ENCODE peak calls at places on chromosome 3, in eight cellular contexts. G is CD8-positive, alpha-beta T cell; T is aorta; K is stomach; I is AG04450; X is Peyer's patch; W is PC-9; V is Panc1. L is an unnamed sample.
A peak's percentile ranks its signal among the peaks of the same experiment; 100 is the strongest.

GRCh38 chr3:23594897-23595670 is 210.7 kb upstream of the UBE2E1 start:
- DNase-seq in G (no peak), W (no peak), K (no peak), V (no peak), T (no peak), X (no peak), I (no peak), L (no peak)

GRCh38 chr3:42666022-42666421 is 12.5 kb downstream of the ZBTB47 start:
- DNase-seq in G (no peak), T (peak; percentile 43), I (no peak), W (no peak), X (no peak), K (no peak), V (no peak), L (no peak)

GRCh38 chr3:46922426-46922825 is 44.9 kb downstream of the PTH1R start:
- DNase-seq in T (peak; percentile 29), K (no peak), G (no peak), V (no peak), I (no peak), X (no peak), W (no peak), L (no peak)

GRCh38 chr3:156770699-156771414 is 55.3 kb upstream of the LEKR1 start:
- DNase-seq in X (no peak), K (no peak), G (no peak), W (no peak), I (no peak), V (no peak), T (no peak), L (no peak)

GRCh38 chr3:183369117-183369516 is 59.3 kb downstream of the MCF2L2 start:
- DNase-seq in K (no peak), X (no peak), V (no peak), I (no peak), W (no peak), G (no peak), T (no peak), L (no peak)

GRCh38 chr3:45907769-45908705 is 21.7 kb downstream of the CCR9 start:
- DNase-seq in X (no peak), W (no peak), T (no peak), I (peak; percentile 33), V (no peak), K (no peak), G (peak; percentile 27), L (no peak)

GRCh38 chr3:70989174-70989573 is 594.4 kb downstream of the FOXP1 start:
- DNase-seq in W (no peak), T (no peak), G (no peak), V (no peak), I (no peak), K (no peak), X (no peak), L (no peak)

GRCh38 chr3:6142707-6143106 is 718.2 kb upstream of the GRM7 start:
- DNase-seq in X (no peak), K (no peak), V (no peak), I (no peak), W (no peak), G (no peak), T (no peak), L (no peak)

GRCh38 chr3:173553635-173554280 is 156.2 kb downstream of the NLGN1 start:
- DNase-seq in W (peak; percentile 4), T (no peak), X (no peak), V (peak; percentile 15), G (no peak), I (peak; percentile 4), K (no peak), L (peak; percentile 33)

GRCh38 chr3:138477801-138478200 is 43.4 kb downstream of the ESYT3 start:
- DNase-seq in X (no peak), V (no peak), G (no peak), T (no peak), W (no peak), I (no peak), K (no peak), L (no peak)

GRCh38 chr3:36505393-36505792 is 125.1 kb downstream of the STAC start:
- DNase-seq in V (no peak), X (no peak), T (no peak), G (no peak), I (no peak), W (no peak), K (no peak), L (no peak)

GRCh38 chr3:113783463-113783862 is 36.6 kb downstream of the ATP6V1A start:
- DNase-seq in V (no peak), X (no peak), I (peak; percentile 91), K (no peak), W (peak; percentile 14), T (no peak), G (no peak), L (no peak)

GRCh38 chr3:55650011-55650410 is 162.9 kb upstream of the WNT5A start:
- DNase-seq in I (no peak), W (no peak), G (no peak), X (no peak), K (no peak), V (no peak), T (no peak), L (no peak)

GRCh38 chr3:119831941-119832371 is 50.1 kb downstream of the NR1I2 start:
- DNase-seq in K (no peak), I (peak; percentile 16), V (no peak), T (no peak), W (no peak), G (no peak), X (no peak), L (no peak)

GRCh38 chr3:189455009-189455408 is 176.2 kb upstream of the TP63 start:
- DNase-seq in X (no peak), I (no peak), G (no peak), W (no peak), T (no peak), K (no peak), V (no peak), L (no peak)

GRCh38 chr3:10556312-10556711 is 50.9 kb upstream of the ATP2B2 start:
- DNase-seq in I (no peak), W (no peak), G (no peak), X (no peak), V (no peak), K (no peak), T (no peak), L (no peak)

DNA sequence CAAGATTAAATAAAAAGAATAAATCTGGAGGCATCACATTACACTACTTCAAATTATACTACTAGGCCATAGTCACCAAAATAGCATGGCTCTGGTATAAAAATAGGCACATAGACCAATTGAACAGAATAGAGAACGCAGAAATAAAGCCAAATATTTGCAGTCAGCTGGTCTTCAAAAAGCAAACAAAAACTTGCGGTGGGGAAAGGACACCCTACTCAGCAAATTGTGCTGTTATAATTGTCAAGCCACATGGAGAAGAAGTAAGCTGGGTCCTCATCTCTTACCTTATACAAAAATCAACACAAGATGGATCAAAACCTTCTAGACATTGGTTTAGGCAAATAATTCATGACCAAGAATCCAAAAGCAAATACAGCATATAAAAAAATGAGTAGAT is 259.2 kb upstream of the SLITRK3 start:
- DNase-seq in W (no peak), G (no peak), I (no peak), K (no peak), T (no peak), V (no peak), X (no peak), L (no peak)
- H3K27ac ChIP-seq in W (no peak overlapping the region), G (no peak overlapping the region), I (no peak overlapping the region), K (no peak overlapping the region), T (no peak overlapping the region), V (no peak overlapping the region), X (no peak overlapping the region), L (no peak overlapping the region)

GRCh38 chr3:57557088-57557537 is 1.0 kb downstream of the PDE12 start:
- DNase-seq in V (no peak), K (peak; percentile 34), T (no peak), I (no peak), W (peak; percentile 13), X (peak; percentile 22), G (peak; percentile 38), L (no peak)

GRCh38 chr3:57556459-57557087 is 499 bp downstream of the PDE12 start:
- DNase-seq in G (no peak), W (peak; percentile 5), X (peak; percentile 27), I (no peak), V (no peak), K (peak; percentile 39), T (no peak), L (no peak)

GRCh38 chr3:57555738-57556458 is at the start of gene PDE12:
- DNase-seq in X (peak; percentile 90), T (peak; percentile 92), V (peak; percentile 88), G (peak; percentile 82), W (peak; percentile 86), I (peak; percentile 64), K (peak; percentile 86), L (peak; percentile 55)

GRCh38 chr3:57555316-57555715 is 758 bp upstream of the PDE12 start:
- DNase-seq in G (no peak), I (no peak), T (no peak), X (no peak), K (no peak), V (no peak), W (no peak), L (no peak)

GRCh38 chr3:57559526-57559925 is 3.5 kb downstream of the PDE12 start:
- DNase-seq in K (no peak), G (no peak), I (no peak), T (no peak), V (no peak), X (no peak), W (no peak), L (no peak)
- H3K4me3 ChIP-seq in K (no peak overlapping the region), G (no peak overlapping the region), I (no peak overlapping the region), T (no peak overlapping the region), V (no peak overlapping the region), X (no peak overlapping the region), W (peak overlapping the region; percentile 74), L (no peak overlapping the region)

DNA sequence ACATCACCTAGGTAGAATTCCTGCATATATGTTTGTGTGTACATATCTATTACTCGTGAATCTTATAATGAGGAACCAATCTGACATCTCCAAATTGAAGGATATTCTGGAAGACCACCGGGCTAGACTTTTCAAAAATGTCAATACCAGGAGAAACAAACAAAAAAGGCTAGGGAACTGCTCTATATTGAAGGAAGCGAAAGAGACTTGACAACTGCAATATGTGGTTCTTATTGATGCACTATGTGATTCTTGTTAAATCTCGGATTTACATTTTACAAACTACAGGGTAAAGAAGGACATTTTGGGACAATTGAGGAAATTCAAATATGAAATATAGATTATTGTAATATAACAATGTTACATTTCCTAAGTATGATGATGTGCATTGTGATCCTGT is 137.5 kb upstream of the CCDC54 start:
- DNase-seq in W (no peak), X (no peak), K (no peak), G (no peak), T (no peak), V (no peak), I (no peak), L (no peak)
- H3K27ac ChIP-seq in W (no peak overlapping the region), X (no peak overlapping the region), K (no peak overlapping the region), G (no peak overlapping the region), T (no peak overlapping the region), V (no peak overlapping the region), I (no peak overlapping the region), L (no peak overlapping the region)

GRCh38 chr3:53645754-53646153 is 151.3 kb downstream of the CACNA1D start:
- DNase-seq in I (no peak), K (no peak), W (no peak), V (no peak), X (no peak), G (no peak), T (no peak), L (no peak)
- H3K4me3 ChIP-seq in I (no peak overlapping the region), K (no peak overlapping the region), W (no peak overlapping the region), V (no peak overlapping the region), X (no peak overlapping the region), G (no peak overlapping the region), T (no peak overlapping the region), L (no peak overlapping the region)

L was measured in iPS DF 6.9.